ENCODE peak calls at places on chromosomes 12 and 14, in ten cellular contexts. L, Y, K, A, R, V, T, W, E and B are unnamed samples.

GRCh38 chr12:127383281-127383680 is 883.7 kb upstream of the TMEM132C start:
- DNase-seq in W (peak; percentile 64), Y (no peak), K (no peak), L (no peak), R (peak; percentile 57), T (no peak), E (no peak), A (peak; percentile 37), V (peak; percentile 37), B (peak; percentile 87)

GRCh38 chr12:884746-885414 is 64.6 kb downstream of the RAD52 start:
- DNase-seq in A (no peak), K (no peak), E (no peak), R (no peak), L (no peak), W (no peak), T (no peak), Y (no peak), V (no peak), B (no peak)

GRCh38 chr12:61823102-61823501 is 437.1 kb upstream of the USP15 start:
- DNase-seq in T (no peak), A (no peak), V (no peak), R (no peak), Y (no peak), W (no peak), K (no peak), L (no peak), E (no peak), B (no peak)

GRCh38 chr12:122862110-122862634 is 26.9 kb downstream of the HIP1R start:
- DNase-seq in V (no peak), R (no peak), L (no peak), Y (peak; percentile 62), E (no peak), T (no peak), K (no peak), A (no peak), W (no peak), B (no peak)

GRCh38 chr12:109916045-109916444 is 16.0 kb downstream of the TCHP start:
- DNase-seq in V (no peak), L (no peak), R (no peak), A (no peak), T (no peak), K (no peak), E (no peak), Y (no peak), W (no peak), B (no peak)

GRCh38 chr14:84401631-84402030 is 1128.3 kb upstream of the FLRT2 start:
- DNase-seq in A (no peak), E (no peak), L (no peak), W (no peak), R (no peak), K (no peak), V (no peak), T (no peak), Y (no peak), B (no peak)

GRCh38 chr12:110349521-110350151 is 53.9 kb downstream of the ANAPC7 start:
- DNase-seq in W (no peak), K (no peak), E (no peak), V (no peak), A (no peak), T (no peak), R (no peak), Y (no peak), L (no peak), B (no peak)

GRCh38 chr12:114625294-114625851 is 58.6 kb downstream of the TBX3 start:
- DNase-seq in T (peak; percentile 80), W (peak; percentile 77), V (peak; percentile 59), R (peak; percentile 26), K (peak; percentile 72), A (peak; percentile 80), E (peak; percentile 78), L (peak; percentile 64), Y (peak; percentile 96), B (peak; percentile 64)

GRCh38 chr14:55807059-55807499 is 227.1 kb downstream of the KTN1 start:
- DNase-seq in R (peak; percentile 97), E (no peak), Y (no peak), T (peak; percentile 79), K (peak; percentile 80), A (peak; percentile 28), V (peak; percentile 21), W (peak; percentile 47), L (no peak), B (peak; percentile 85)

GRCh38 chr12:89464974-89465592 is 59.5 kb downstream of the GALNT4 start:
- DNase-seq in K (peak; percentile 16), W (no peak), R (peak; percentile 60), E (no peak), Y (no peak), T (peak; percentile 72), V (no peak), A (no peak), L (no peak), B (peak; percentile 61)

DNA sequence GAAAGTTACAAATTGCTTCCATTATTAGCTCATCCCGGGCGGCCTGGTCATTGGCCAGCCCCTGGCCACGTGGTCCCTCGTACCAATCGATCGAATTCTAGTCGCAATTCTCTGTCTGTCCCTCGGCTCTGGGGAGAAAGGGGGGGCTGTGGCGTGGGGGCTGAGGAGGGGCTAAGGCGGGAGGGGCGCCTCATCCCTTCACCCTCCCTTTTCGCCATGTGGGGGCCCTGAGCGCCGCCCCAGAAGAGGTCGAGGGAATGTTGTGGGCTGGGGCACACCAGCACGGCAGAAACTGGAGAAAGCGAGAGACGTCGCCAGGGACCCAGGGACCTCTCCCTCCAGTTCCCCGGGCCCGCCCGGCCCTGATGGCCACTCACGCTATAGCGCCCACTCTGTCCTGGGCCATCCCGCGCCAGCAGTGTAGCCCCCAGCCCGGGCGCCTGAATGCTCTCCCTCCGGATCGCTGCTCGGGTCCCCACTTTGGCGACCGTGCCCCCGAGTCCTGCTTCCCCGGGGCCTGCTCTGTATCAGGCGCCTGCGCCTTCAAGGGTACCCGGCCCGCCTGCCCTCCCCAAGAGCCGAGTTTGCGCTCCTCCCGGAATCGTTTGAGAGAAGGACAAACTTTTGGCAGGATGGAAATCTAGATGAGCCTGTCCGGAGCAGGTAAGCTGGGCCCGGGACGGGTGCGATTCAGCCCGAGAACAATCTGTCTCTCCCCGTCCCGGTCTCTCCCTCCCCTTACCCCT is 62.7 kb downstream of the SMUG1 start:
- DNase-seq in Y (peak; percentile 84), R (no peak), E (no peak), V (no peak), A (peak; percentile 14), W (peak; percentile 57), L (no peak), K (no peak), T (no peak), B (no peak)
- H3K9ac ChIP-seq in Y (no peak overlapping the region), R (peak overlapping the region; percentile 14), E (peak overlapping the region; percentile 27), V (peak overlapping the region; percentile 89), A (peak overlapping the region; percentile 96), W (peak overlapping the region; percentile 81), L (peak overlapping the region; percentile 50), K (no peak overlapping the region), T (no peak overlapping the region), B (no peak overlapping the region)

GRCh38 chr12:39621670-39622069 is 2.1 kb upstream of the ABCD2 start:
- DNase-seq in R (no peak), E (no peak), A (no peak), K (no peak), T (no peak), V (no peak), L (no peak), W (no peak), Y (no peak), B (no peak)

GRCh38 chr12:39619316-39619659 is 315 bp downstream of the ABCD2 start:
- DNase-seq in Y (no peak), R (no peak), L (no peak), T (no peak), A (no peak), W (no peak), K (no peak), E (no peak), V (no peak), B (no peak)

GRCh38 chr12:39618701-39619100 is 902 bp downstream of the ABCD2 start:
- DNase-seq in V (no peak), L (no peak), K (no peak), E (no peak), Y (no peak), T (no peak), R (no peak), W (no peak), A (no peak), B (no peak)

GRCh38 chr12:39620664-39621658 is 1.4 kb upstream of the ABCD2 start:
- DNase-seq in W (no peak), A (peak; percentile 19), E (peak; percentile 13), R (no peak), V (peak; percentile 29), Y (no peak), T (peak; percentile 5), L (no peak), K (no peak), B (no peak)

GRCh38 chr12:39619660-39620433 is at the start of gene ABCD2:
- DNase-seq in V (peak; percentile 93), K (peak; percentile 58), T (peak; percentile 90), W (peak; percentile 84), E (peak; percentile 90), L (peak; percentile 70), Y (peak; percentile 93), R (peak; percentile 77), A (peak; percentile 83), B (peak; percentile 83)
- H3K9ac ChIP-seq in V (peak within 1 kb of the TSS; percentile 89), K (no peak within 1 kb of the TSS), T (no peak within 1 kb of the TSS), W (peak within 1 kb of the TSS; percentile 68), E (peak within 1 kb of the TSS; percentile 30), L (no peak within 1 kb of the TSS), Y (peak within 1 kb of the TSS; percentile 23), R (peak within 1 kb of the TSS; percentile 74), A (peak within 1 kb of the TSS; percentile 88), B (peak within 1 kb of the TSS; percentile 80)

DNA sequence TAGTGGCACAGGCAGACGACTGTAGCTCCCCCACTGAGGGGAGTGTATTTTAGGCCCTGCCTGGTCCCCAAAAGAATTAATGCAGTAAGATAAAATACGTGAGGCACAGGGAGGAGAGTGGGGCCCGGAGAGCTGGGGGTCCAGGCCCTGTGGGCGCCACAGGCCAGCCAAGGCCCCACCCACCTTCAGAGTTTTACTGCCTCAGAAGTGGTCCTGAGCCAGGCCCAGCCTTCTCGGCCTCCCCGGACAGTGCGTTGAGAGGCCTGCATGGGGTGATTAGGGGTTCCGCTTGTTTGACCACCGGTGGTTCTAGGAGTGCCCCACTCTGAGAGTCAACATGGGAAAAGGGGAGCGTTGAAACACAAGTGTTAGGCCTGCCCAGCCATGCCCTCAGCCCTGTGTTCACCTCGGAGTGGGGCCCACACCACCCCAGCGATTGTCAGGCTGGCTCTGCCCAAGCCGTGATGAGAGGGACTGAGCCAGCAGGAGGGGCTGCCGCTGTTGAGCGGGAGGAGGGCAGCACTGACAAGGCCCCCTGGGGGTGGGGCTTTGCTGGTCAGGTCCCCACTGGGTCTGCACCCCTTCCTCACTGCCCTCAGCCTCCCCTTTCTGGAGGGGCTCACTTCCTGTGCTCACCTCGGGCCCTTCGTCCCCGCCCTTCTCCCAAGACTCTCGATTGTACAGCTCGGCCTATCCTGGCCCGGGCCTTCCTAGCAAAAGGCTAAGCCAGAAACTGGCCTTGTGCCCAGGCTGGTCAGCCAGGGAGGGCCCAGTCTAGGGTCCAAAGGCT is 4.8 kb downstream of the CKB start:
- DNase-seq in W (peak; percentile 41), A (peak; percentile 25), R (no peak), Y (no peak), L (no peak), V (no peak), E (no peak), T (peak; percentile 20), K (no peak), B (no peak)
- H3K9ac ChIP-seq in W (peak overlapping the region; percentile 22), A (peak overlapping the region; percentile 52), R (no peak overlapping the region), Y (no peak overlapping the region), L (peak overlapping the region; percentile 67), V (peak overlapping the region; percentile 71), E (no peak overlapping the region), T (no peak overlapping the region), K (peak overlapping the region; percentile 16), B (no peak overlapping the region)

DNA sequence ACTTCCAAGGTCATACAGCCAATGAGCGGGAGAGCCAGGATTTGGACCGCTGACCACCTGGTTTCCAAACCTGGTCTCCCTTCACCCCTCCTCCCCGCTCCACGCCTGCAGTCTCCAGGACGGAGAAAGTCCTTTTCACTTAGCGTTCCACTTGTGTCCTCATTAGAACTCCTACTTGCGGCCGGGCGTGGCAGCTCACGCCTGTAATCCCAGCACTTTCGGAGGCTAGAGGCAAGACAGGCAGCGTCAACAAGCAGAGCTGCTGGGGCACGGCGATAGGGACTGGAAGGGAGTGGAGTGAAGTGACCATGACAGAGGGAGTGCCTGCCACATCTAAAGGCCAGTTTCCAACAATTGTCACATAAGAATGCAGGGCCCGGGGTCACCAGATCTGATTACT is 132.5 kb upstream of the NCOR2 start:
- DNase-seq in L (no peak), R (no peak), W (no peak), V (no peak), Y (peak; percentile 49), T (no peak), A (no peak), E (no peak), K (no peak), B (no peak)
- H3K9ac ChIP-seq in L (no peak overlapping the region), R (no peak overlapping the region), W (no peak overlapping the region), V (no peak overlapping the region), Y (no peak overlapping the region), T (no peak overlapping the region), A (no peak overlapping the region), E (no peak overlapping the region), K (no peak overlapping the region), B (no peak overlapping the region)